ENCODE peak calls at places on chromosomes 7 and 10, in seven cellular contexts. K is SK-N-SH, L is H1, I is HCT116, D is GM12878, H is K562, S is HepG2. V is an unnamed sample.

GRCh38 chr7:55305130-55305529 is 60.0 kb upstream of the LANCL2 start:
- DNase-seq in S (no peak), H (no peak), L (no peak), K (no peak), D (no peak), I (no peak), V (no peak)

GRCh38 chr7:25288536-25289283 is 60.4 kb upstream of the NPVF start:
- DNase-seq in S (no peak), H (no peak), D (no peak), K (no peak), I (no peak), L (no peak), V (no peak)

GRCh38 chr10:12067336-12067735 is 1.4 kb upstream of the DHTKD1 start:
- DNase-seq in S (no peak), L (no peak), D (no peak), I (no peak), K (no peak), H (no peak), V (no peak)

GRCh38 chr7:105402221-105403095 is 13.7 kb upstream of the SRPK2 start:
- DNase-seq in K (no peak), S (no peak), L (no peak), I (no peak), H (no peak), D (no peak), V (no peak)

GRCh38 chr10:130017010-130017630 is 53.0 kb upstream of the EBF3 start:
- DNase-seq in H (no peak), K (no peak), D (no peak), L (no peak), I (no peak), S (no peak), V (no peak)

GRCh38 chr7:131123991-131124629 is 203.6 kb upstream of the MKLN1 start:
- DNase-seq in S (no peak), K (no peak), I (no peak), L (no peak), D (peak; percentile 92), H (no peak), V (no peak)

GRCh38 chr10:98020254-98020653 is 10.2 kb downstream of the CRTAC1 start:
- DNase-seq in H (no peak), S (no peak), L (no peak), K (no peak), D (no peak), I (no peak), V (no peak)

GRCh38 chr7:5854738-5855137 is 25.9 kb upstream of the OCM start:
- DNase-seq in H (no peak), I (no peak), S (no peak), L (no peak), D (no peak), K (no peak), V (no peak)

GRCh38 chr10:103840747-103841085 is 14.7 kb downstream of the SH3PXD2A start:
- DNase-seq in L (no peak), D (no peak), K (no peak), S (no peak), H (no peak), I (no peak), V (no peak)

GRCh38 chr10:102534333-102534732 is 30.6 kb downstream of the SUFU start:
- DNase-seq in S (no peak), H (no peak), L (no peak), D (no peak), I (no peak), K (no peak), V (no peak)

GRCh38 chr10:110706690-110707098 is 62.6 kb downstream of the RBM20 start:
- DNase-seq in S (no peak), L (peak; percentile 30), K (no peak), D (no peak), H (no peak), I (peak; percentile 16), V (peak; percentile 39)

GRCh38 chr7:30424536-30424935 is 54.0 kb downstream of the NOD1 start:
- DNase-seq in S (no peak), D (no peak), I (no peak), H (no peak), K (no peak), L (no peak), V (no peak)

GRCh38 chr7:6636741-6637543 is at the start of gene ZNF316:
- DNase-seq in S (no peak), K (peak; percentile 99), I (no peak), H (peak; percentile 90), D (no peak), L (no peak), V (no peak)

GRCh38 chr7:139131622-139132021 is 22.1 kb upstream of the ZC3HAV1 start:
- DNase-seq in H (no peak), S (no peak), L (no peak), I (no peak), D (no peak), K (no peak), V (no peak)

GRCh38 chr7:139127648-139128047 is 18.1 kb upstream of the ZC3HAV1 start:
- DNase-seq in I (no peak), S (no peak), K (no peak), D (no peak), L (no peak), H (no peak), V (no peak)

GRCh38 chr7:139124084-139124914 is 14.8 kb upstream of the ZC3HAV1 start:
- DNase-seq in S (no peak), L (no peak), K (no peak), I (no peak), H (peak; percentile 96), D (no peak), V (no peak)

GRCh38 chr7:139125637-139126036 is 16.1 kb upstream of the ZC3HAV1 start:
- DNase-seq in S (no peak), H (no peak), D (no peak), K (no peak), L (no peak), I (no peak), V (no peak)
- H3K4me1 ChIP-seq in S (peaks cover 34% of the 10 kb centered on the region), H (peaks cover 20% of the 10 kb centered on the region), D (peaks cover 19% of the 10 kb centered on the region), K (no peaks in the 10 kb centered on the region), L (no peaks in the 10 kb centered on the region), I (no peaks in the 10 kb centered on the region), V (no peaks in the 10 kb centered on the region)

DNA sequence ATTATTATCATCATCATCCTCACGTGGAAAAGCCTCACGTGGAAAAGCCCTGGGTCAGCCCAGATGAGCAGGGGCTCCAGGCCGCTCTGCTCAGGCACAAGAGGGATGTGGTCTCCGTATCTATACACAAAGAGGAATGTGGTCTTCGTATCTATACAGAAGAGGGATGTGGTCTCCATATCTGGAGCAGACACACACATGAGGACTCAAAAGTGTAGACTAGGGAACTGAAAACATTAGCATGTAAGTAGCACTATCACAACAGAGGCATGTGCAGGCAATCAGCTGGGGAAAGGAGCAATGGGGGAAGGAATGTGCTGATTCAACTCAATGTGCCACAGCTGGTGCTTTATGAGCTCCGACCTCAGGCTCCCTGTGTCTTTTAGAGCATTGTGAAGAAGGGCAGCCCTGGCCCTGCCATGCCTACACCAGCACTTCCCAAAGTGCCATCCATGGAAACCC is 86.5 kb downstream of the PLXNA4 start:
- DNase-seq in K (no peak), H (peak; percentile 63), L (no peak), S (no peak), D (no peak), I (no peak), V (no peak)
- TF ChIP-seq YY1 in K (no peak), H (no peak), L (no peak), S (no peak), D (no peak), I (no peak), V (no peak)

GRCh38 chr7:143373255-143373794 is 7.8 kb upstream of the ZYX start:
- DNase-seq in D (no peak), H (no peak), I (no peak), S (no peak), K (no peak), L (no peak), V (no peak)

GRCh38 chr7:143369678-143370651 is 7.5 kb upstream of the FAM131B start:
- DNase-seq in I (no peak), L (no peak), K (no peak), S (no peak), H (no peak), D (no peak), V (peak; percentile 56)

GRCh38 chr7:143374556-143374955 is 6.6 kb upstream of the ZYX start:
- DNase-seq in H (no peak), S (no peak), K (no peak), I (no peak), D (no peak), L (no peak), V (no peak)

GRCh38 chr7:143375298-143376034 is 5.7 kb upstream of the ZYX start:
- DNase-seq in K (no peak), I (no peak), D (no peak), S (no peak), L (no peak), H (no peak), V (no peak)

DNA sequence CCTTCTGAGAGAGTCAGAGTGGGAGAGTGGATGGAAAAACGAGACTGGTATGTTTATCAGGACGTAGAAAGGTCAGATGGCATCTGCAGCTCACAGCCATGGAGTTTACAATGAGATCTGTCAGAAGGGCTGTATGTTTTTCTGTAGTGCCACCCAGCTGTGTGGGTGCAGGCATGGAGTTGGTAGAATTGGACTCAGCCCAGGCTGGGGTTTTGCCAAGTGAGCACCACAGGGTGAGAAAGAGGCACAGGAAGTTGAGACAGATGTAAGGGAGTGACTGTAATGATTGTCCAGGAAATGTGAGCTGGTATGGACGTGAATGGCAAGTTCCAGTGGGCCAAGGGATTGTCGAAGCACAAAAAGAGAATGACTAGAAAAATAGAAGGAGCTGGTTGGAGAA is 9.1 kb upstream of the ZYX start:
- DNase-seq in S (no peak), D (no peak), K (no peak), L (no peak), H (no peak), I (no peak), V (no peak)
- H3K4me1 ChIP-seq in S (peaks cover 18% of the 10 kb centered on the region), D (peaks cover 4% of the 10 kb centered on the region), K (peaks cover 29% of the 10 kb centered on the region), L (peaks cover 14% of the 10 kb centered on the region), H (peaks cover 9% of the 10 kb centered on the region), I (peaks cover 53% of the 10 kb centered on the region), V (no peaks in the 10 kb centered on the region)

GRCh38 chr7:42460148-42460547 is 223.1 kb upstream of the GLI3 start:
- DNase-seq in S (no peak), K (no peak), D (no peak), H (no peak), L (no peak), I (no peak), V (no peak)

GRCh38 chr7:42456267-42456666 is 219.3 kb upstream of the GLI3 start:
- DNase-seq in I (no peak), S (no peak), D (no peak), K (no peak), L (no peak), H (no peak), V (no peak)

GRCh38 chr7:42454006-42454405 is 217.0 kb upstream of the GLI3 start:
- DNase-seq in I (no peak), D (no peak), S (no peak), L (no peak), K (no peak), H (no peak), V (no peak)

GRCh38 chr7:42457663-42458062 is 220.7 kb upstream of the GLI3 start:
- DNase-seq in H (no peak), I (no peak), S (no peak), L (no peak), D (no peak), K (no peak), V (no peak)

GRCh38 chr7:42456756-42457276 is 219.8 kb upstream of the GLI3 start:
- DNase-seq in K (no peak), I (no peak), L (no peak), D (no peak), S (no peak), H (no peak), V (no peak)
- TF ChIP-seq YY1 in K (no peak), I (no peak), L (no peak), D (no peak), S (no peak), H (no peak), V (no peak)